ENCODE peak calls at places on chromosomes 3 and 15, in six cellular contexts. O is endothelial cell; Q is hippocampal formation; A is CD4-positive, alpha-beta memory T cell; L is dorsolateral prefrontal cortex; Z is HS-27A. S is an unnamed sample.

GRCh38 chr3:16477054-16477453 is 36.4 kb downstream of the RFTN1 start:
- DNase-seq in L (no peak), Z (no peak), O (no peak), Q (no peak), A (no peak), S (no peak)

GRCh38 chr3:74027121-74027520 is 402.4 kb upstream of the PDZRN3 start:
- DNase-seq in O (no peak), Z (no peak), A (no peak), Q (no peak), L (no peak), S (peak)

GRCh38 chr3:48429416-48430358 is at the start of gene PLXNB1:
- DNase-seq in O (peak), A (peak), Z (no peak), L (peak), Q (peak), S (peak)

GRCh38 chr15:90478981-90479481 is 50.7 kb upstream of the CRTC3 start:
- DNase-seq in Z (no peak), O (no peak), L (no peak), Q (no peak), A (no peak), S (no peak)

GRCh38 chr3:193021506-193022010 is 103.9 kb upstream of the MB21D2 start:
- DNase-seq in Z (no peak), L (no peak), A (no peak), O (no peak), Q (no peak), S (no peak)

GRCh38 chr15:57468486-57468885 is 92.2 kb downstream of the CGNL1 start:
- DNase-seq in L (no peak), Q (no peak), A (no peak), O (no peak), Z (no peak), S (no peak)

GRCh38 chr3:112303811-112304325 is 9.9 kb upstream of the SLC9C1 start:
- DNase-seq in O (peak), A (peak), Q (peak), Z (no peak), L (no peak), S (no peak)

GRCh38 chr15:61753018-61753710 is 307.1 kb downstream of the VPS13C start:
- DNase-seq in O (no peak), Z (no peak), A (no peak), L (no peak), Q (no peak), S (no peak)

GRCh38 chr3:133944181-133944580 is 48.5 kb upstream of the RAB6B start:
- DNase-seq in Z (no peak), A (no peak), L (peak), Q (no peak), O (no peak), S (no peak)

GRCh38 chr15:43440721-43441281 is 52.2 kb downstream of the TP53BP1 start:
- DNase-seq in Z (peak), O (no peak), A (peak), Q (peak), L (peak), S (peak)

GRCh38 chr15:29102911-29103824 is 166.5 kb downstream of the NSMCE3 start:
- DNase-seq in O (peak), Q (no peak), Z (no peak), A (peak), L (no peak), S (no peak)

GRCh38 chr3:159796744-159797143 is 191.9 kb upstream of the IL12A start:
- DNase-seq in Q (no peak), Z (no peak), L (no peak), O (no peak), A (no peak), S (no peak)

GRCh38 chr3:64460877-64461276 is 226.9 kb downstream of the ADAMTS9 start:
- DNase-seq in O (no peak), A (no peak), Q (no peak), Z (peak), L (no peak), S (no peak)

GRCh38 chr3:123713211-123713610 is 128.4 kb upstream of the HACD2 start:
- DNase-seq in Q (no peak), A (no peak), Z (no peak), L (peak), O (no peak), S (no peak)

GRCh38 chr3:158152186-158152585 is 42.3 kb downstream of the RSRC1 start:
- DNase-seq in A (no peak), Z (no peak), L (no peak), Q (no peak), O (no peak), S (no peak)

GRCh38 chr15:68677996-68678395 is 99.2 kb downstream of the CORO2B start:
- DNase-seq in L (no peak), O (no peak), Z (no peak), Q (no peak), A (no peak), S (no peak)

GRCh38 chr3:55242921-55243320 is 244.2 kb downstream of the WNT5A start:
- DNase-seq in A (no peak), Z (no peak), O (no peak), Q (no peak), L (no peak), S (no peak)

GRCh38 chr3:2838533-2839157 is 271.5 kb downstream of the IL5RA start:
- DNase-seq in Z (no peak), L (no peak), A (no peak), O (no peak), Q (no peak), S (no peak)

GRCh38 chr15:40323953-40324937 is 753 bp downstream of the INAFM2 start:
- DNase-seq in A (no peak), L (peak), O (no peak), Z (no peak), Q (no peak), S (no peak)

GRCh38 chr15:83739629-83740028 is 85.7 kb downstream of the ADAMTSL3 start:
- DNase-seq in Z (no peak), Q (no peak), A (no peak), O (no peak), L (no peak), S (no peak)

GRCh38 chr3:58025824-58026579 is 17.8 kb downstream of the FLNB start:
- DNase-seq in A (no peak), O (no peak), Z (no peak), Q (no peak), L (no peak), S (peak)

GRCh38 chr15:89323825-89324224 is 10.8 kb downstream of the POLG start:
- DNase-seq in Z (no peak), Q (no peak), L (no peak), A (no peak), O (no peak), S (no peak)

S was measured in HepG2.